ENCODE peak calls at places on chromosomes 3 and 15, in six cellular contexts. One of them, this sample, is unnamed.

GRCh38 chr15:58703610-58704009 is 45.9 kb downstream of the ADAM10 start:
- DNase-seq in AG10803: no peak
- DNase-seq in uterus: no peak
- DNase-seq in RWPE2: no peak
- DNase-seq in hepatocyte: no peak
- DNase-seq in upper lobe of left lung: no peak
- DNase-seq in this sample: no peak

GRCh38 chr15:84886984-84887299 is 2.5 kb downstream of the SLC28A1 start:
- DNase-seq in AG10803: no peak
- DNase-seq in uterus: no peak
- DNase-seq in RWPE2: no peak
- DNase-seq in hepatocyte: no peak
- DNase-seq in upper lobe of left lung: no peak
- DNase-seq in this sample: no peak

GRCh38 chr3:71723452-71724170 is 1.6 kb downstream of the EIF4E3 start:
- DNase-seq in AG10803: no peak
- DNase-seq in uterus: no peak
- DNase-seq in RWPE2: no peak
- DNase-seq in hepatocyte: no peak
- DNase-seq in upper lobe of left lung: no peak
- DNase-seq in this sample: no peak

GRCh38 chr3:171640520-171641412 is 169.5 kb downstream of the PLD1 start:
- DNase-seq in AG10803: peak; percentile 73
- DNase-seq in uterus: no peak
- DNase-seq in RWPE2: no peak
- DNase-seq in hepatocyte: peak; percentile 42
- DNase-seq in upper lobe of left lung: no peak
- DNase-seq in this sample: no peak

GRCh38 chr3:55795296-55795695 is 308.2 kb upstream of the WNT5A start:
- DNase-seq in AG10803: no peak
- DNase-seq in uterus: no peak
- DNase-seq in RWPE2: no peak
- DNase-seq in hepatocyte: peak; percentile 13
- DNase-seq in upper lobe of left lung: no peak
- DNase-seq in this sample: no peak

GRCh38 chr3:79247367-79248103 is 520.3 kb downstream of the ROBO1 start:
- DNase-seq in AG10803: peak; percentile 53
- DNase-seq in uterus: no peak
- DNase-seq in RWPE2: no peak
- DNase-seq in hepatocyte: peak; percentile 7
- DNase-seq in upper lobe of left lung: no peak
- DNase-seq in this sample: no peak

GRCh38 chr15:89247441-89247840 is 3.7 kb downstream of the FANCI start:
- DNase-seq in AG10803: no peak
- DNase-seq in uterus: no peak
- DNase-seq in RWPE2: no peak
- DNase-seq in hepatocyte: no peak
- DNase-seq in upper lobe of left lung: no peak
- DNase-seq in this sample: no peak

GRCh38 chr3:157094301-157094700 is 65.6 kb downstream of the CCNL1 start:
- DNase-seq in AG10803: no peak
- DNase-seq in uterus: no peak
- DNase-seq in RWPE2: no peak
- DNase-seq in hepatocyte: no peak
- DNase-seq in upper lobe of left lung: no peak
- DNase-seq in this sample: no peak

GRCh38 chr3:56700136-56700535 is 17.1 kb upstream of the TASOR start:
- DNase-seq in AG10803: no peak
- DNase-seq in uterus: no peak
- DNase-seq in RWPE2: no peak
- DNase-seq in hepatocyte: no peak
- DNase-seq in upper lobe of left lung: no peak
- DNase-seq in this sample: no peak

GRCh38 chr3:190562866-190563525 is 49.1 kb downstream of the IL1RAP start:
- DNase-seq in AG10803: peak; percentile 24
- DNase-seq in uterus: no peak
- DNase-seq in RWPE2: no peak
- DNase-seq in hepatocyte: no peak
- DNase-seq in upper lobe of left lung: no peak
- DNase-seq in this sample: no peak

GRCh38 chr3:13276438-13277129 is 143.5 kb downstream of the NUP210 start:
- DNase-seq in AG10803: no peak
- DNase-seq in uterus: no peak
- DNase-seq in RWPE2: peak; percentile 42
- DNase-seq in hepatocyte: no peak
- DNase-seq in upper lobe of left lung: no peak
- DNase-seq in this sample: no peak

GRCh38 chr15:69400850-69401249 is 13.3 kb upstream of the KIF23 start:
- DNase-seq in AG10803: no peak
- DNase-seq in uterus: no peak
- DNase-seq in RWPE2: no peak
- DNase-seq in hepatocyte: no peak
- DNase-seq in upper lobe of left lung: no peak
- DNase-seq in this sample: no peak

GRCh38 chr3:111924283-111924682 is 54.5 kb upstream of the ABHD10 start:
- DNase-seq in AG10803: no peak
- DNase-seq in uterus: peak; percentile 51
- DNase-seq in RWPE2: no peak
- DNase-seq in hepatocyte: no peak
- DNase-seq in upper lobe of left lung: peak; percentile 22
- DNase-seq in this sample: no peak

GRCh38 chr15:45386420-45386819 is 8.1 kb upstream of the GATM start:
- DNase-seq in AG10803: no peak
- DNase-seq in uterus: peak; percentile 24
- DNase-seq in RWPE2: no peak
- DNase-seq in hepatocyte: peak; percentile 33
- DNase-seq in upper lobe of left lung: no peak
- DNase-seq in this sample: no peak

GRCh38 chr3:194475978-194476377 is 10.8 kb downstream of the ATP13A3 start:
- DNase-seq in AG10803: no peak
- DNase-seq in uterus: no peak
- DNase-seq in RWPE2: no peak
- DNase-seq in hepatocyte: no peak
- DNase-seq in upper lobe of left lung: no peak
- DNase-seq in this sample: no peak

GRCh38 chr3:146086211-146086610 is 74.8 kb downstream of the PLOD2 start:
- DNase-seq in AG10803: no peak
- DNase-seq in uterus: no peak
- DNase-seq in RWPE2: no peak
- DNase-seq in hepatocyte: no peak
- DNase-seq in upper lobe of left lung: no peak
- DNase-seq in this sample: no peak

GRCh38 chr3:4531478-4532025 is 38.4 kb downstream of the ITPR1 start:
- DNase-seq in AG10803: no peak
- DNase-seq in uterus: no peak
- DNase-seq in RWPE2: no peak
- DNase-seq in hepatocyte: peak; percentile 46
- DNase-seq in upper lobe of left lung: peak; percentile 63
- DNase-seq in this sample: no peak

GRCh38 chr3:29468150-29468549 is 187.3 kb downstream of the RBMS3 start:
- DNase-seq in AG10803: no peak
- DNase-seq in uterus: no peak
- DNase-seq in RWPE2: no peak
- DNase-seq in hepatocyte: no peak
- DNase-seq in upper lobe of left lung: no peak
- DNase-seq in this sample: no peak

GRCh38 chr3:8482960-8483665 is 18.5 kb upstream of the LMCD1 start:
- DNase-seq in AG10803: peak; percentile 99
- DNase-seq in uterus: peak; percentile 71
- DNase-seq in RWPE2: peak; percentile 58
- DNase-seq in hepatocyte: peak; percentile 63
- DNase-seq in upper lobe of left lung: peak; percentile 44
- DNase-seq in this sample: no peak

GRCh38 chr3:10487988-10488633 is 17.3 kb downstream of the ATP2B2 start:
- DNase-seq in AG10803: no peak
- DNase-seq in uterus: no peak
- DNase-seq in RWPE2: no peak
- DNase-seq in hepatocyte: no peak
- DNase-seq in upper lobe of left lung: no peak
- DNase-seq in this sample: no peak

GRCh38 chr3:149658444-149659172 is 783 bp upstream of the WWTR1 start:
- DNase-seq in AG10803: peak; percentile 85
- DNase-seq in uterus: peak; percentile 86
- DNase-seq in RWPE2: peak; percentile 71
- DNase-seq in hepatocyte: peak; percentile 84
- DNase-seq in upper lobe of left lung: peak; percentile 86
- DNase-seq in this sample: no peak
- TF ChIP-seq CTCF in AG10803: peak; percentile 24
- TF ChIP-seq CTCF in uterus: peak; percentile 11
- TF ChIP-seq CTCF in RWPE2: peak; percentile 36
- TF ChIP-seq CTCF in hepatocyte: peak; percentile 37
- TF ChIP-seq CTCF in upper lobe of left lung: no peak
- TF ChIP-seq CTCF in this sample: peak; percentile 22

DNA sequence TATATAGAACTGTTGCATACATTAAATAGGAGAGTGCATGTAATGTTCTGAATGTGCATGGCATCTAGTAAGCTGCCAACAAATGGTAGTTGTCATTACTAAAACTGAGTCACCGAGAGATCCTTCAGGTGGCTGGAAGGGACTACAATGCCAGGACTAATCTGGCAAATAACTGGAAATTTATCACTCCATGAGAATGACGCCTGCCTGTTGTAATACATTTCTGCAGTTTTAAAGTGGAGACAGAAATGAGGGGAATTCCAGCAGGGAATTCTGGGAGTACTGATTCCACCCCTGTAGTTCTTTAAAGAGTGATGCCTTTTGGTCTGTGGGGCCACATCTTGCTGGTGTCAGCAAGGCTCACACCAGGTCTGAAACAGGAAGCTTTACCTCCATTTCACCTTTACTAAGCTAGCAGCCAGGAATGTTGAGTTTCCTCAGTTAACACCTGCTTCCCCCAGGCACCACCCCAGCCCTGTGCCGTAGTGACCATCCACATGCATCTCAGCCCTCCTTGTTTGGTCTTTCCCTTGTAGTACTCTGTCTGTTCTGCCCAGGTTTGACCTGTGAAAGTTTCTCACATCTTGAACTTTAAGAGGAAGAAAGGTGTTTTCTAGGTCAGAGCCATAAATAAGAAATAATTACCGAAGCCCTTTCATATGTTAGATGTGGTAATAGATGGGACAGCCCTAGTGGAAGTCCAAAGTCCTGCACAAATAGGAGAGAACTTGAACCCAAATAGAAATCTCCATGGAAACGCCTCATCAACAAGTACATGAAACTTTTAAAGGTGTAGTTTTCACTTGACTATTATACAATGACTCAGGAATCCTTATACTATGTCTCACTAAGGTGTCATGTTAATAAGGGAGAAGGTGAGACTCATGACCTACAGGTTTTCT is 56.7 kb upstream of the LMOD3 start:
- DNase-seq in AG10803: no peak
- DNase-seq in uterus: no peak
- DNase-seq in RWPE2: no peak
- DNase-seq in hepatocyte: peak; percentile 80
- DNase-seq in upper lobe of left lung: no peak
- DNase-seq in this sample: no peak
- TF ChIP-seq CTCF in AG10803: no peak
- TF ChIP-seq CTCF in uterus: no peak
- TF ChIP-seq CTCF in RWPE2: no peak
- TF ChIP-seq CTCF in hepatocyte: no peak
- TF ChIP-seq CTCF in upper lobe of left lung: no peak
- TF ChIP-seq CTCF in this sample: peak; percentile 18

GRCh38 chr3:127788436-127788835 is 33.9 kb downstream of the MGLL start:
- DNase-seq in AG10803: no peak
- DNase-seq in uterus: no peak
- DNase-seq in RWPE2: peak; percentile 31
- DNase-seq in hepatocyte: no peak
- DNase-seq in upper lobe of left lung: no peak
- DNase-seq in this sample: no peak
- TF ChIP-seq CTCF in AG10803: no peak
- TF ChIP-seq CTCF in uterus: no peak
- TF ChIP-seq CTCF in RWPE2: no peak
- TF ChIP-seq CTCF in hepatocyte: no peak
- TF ChIP-seq CTCF in upper lobe of left lung: no peak
- TF ChIP-seq CTCF in this sample: no peak

GRCh38 chr3:80770106-80771079 is 991.1 kb downstream of the GBE1 start:
- DNase-seq in AG10803: no peak
- DNase-seq in uterus: no peak
- DNase-seq in RWPE2: no peak
- DNase-seq in hepatocyte: no peak
- DNase-seq in upper lobe of left lung: no peak
- DNase-seq in this sample: no peak

GRCh38 chr3:80771085-80771484 is 990.4 kb downstream of the GBE1 start:
- DNase-seq in AG10803: no peak
- DNase-seq in uterus: no peak
- DNase-seq in RWPE2: no peak
- DNase-seq in hepatocyte: peak; percentile 12
- DNase-seq in upper lobe of left lung: no peak
- DNase-seq in this sample: no peak

GRCh38 chr3:80769683-80770082 is 991.8 kb downstream of the GBE1 start:
- DNase-seq in AG10803: no peak
- DNase-seq in uterus: no peak
- DNase-seq in RWPE2: no peak
- DNase-seq in hepatocyte: no peak
- DNase-seq in upper lobe of left lung: no peak
- DNase-seq in this sample: no peak

DNA sequence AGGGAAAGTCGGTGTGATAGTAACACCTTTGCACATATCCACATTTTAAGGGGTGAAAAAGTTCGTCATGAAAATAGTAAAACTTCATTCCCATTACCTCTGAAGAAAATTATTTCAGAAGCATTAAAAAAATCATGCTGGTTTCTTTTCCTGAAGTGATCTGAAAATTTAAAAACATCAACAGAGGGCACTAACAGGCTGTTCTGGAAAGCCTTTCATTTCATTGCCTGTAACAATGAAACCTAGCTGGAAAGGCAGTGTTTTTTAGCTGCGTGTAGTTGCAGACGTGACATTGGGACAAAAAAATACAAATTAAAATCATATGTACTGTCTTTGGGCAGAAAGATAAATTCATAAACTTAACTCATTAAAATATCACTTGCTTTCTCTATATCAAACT is 993.8 kb downstream of the GBE1 start:
- DNase-seq in AG10803: no peak
- DNase-seq in uterus: no peak
- DNase-seq in RWPE2: no peak
- DNase-seq in hepatocyte: no peak
- DNase-seq in upper lobe of left lung: no peak
- DNase-seq in this sample: no peak
- TF ChIP-seq CTCF in AG10803: no peak
- TF ChIP-seq CTCF in uterus: no peak
- TF ChIP-seq CTCF in RWPE2: peak; percentile 12
- TF ChIP-seq CTCF in hepatocyte: peak; percentile 33
- TF ChIP-seq CTCF in upper lobe of left lung: no peak
- TF ChIP-seq CTCF in this sample: no peak

DNA sequence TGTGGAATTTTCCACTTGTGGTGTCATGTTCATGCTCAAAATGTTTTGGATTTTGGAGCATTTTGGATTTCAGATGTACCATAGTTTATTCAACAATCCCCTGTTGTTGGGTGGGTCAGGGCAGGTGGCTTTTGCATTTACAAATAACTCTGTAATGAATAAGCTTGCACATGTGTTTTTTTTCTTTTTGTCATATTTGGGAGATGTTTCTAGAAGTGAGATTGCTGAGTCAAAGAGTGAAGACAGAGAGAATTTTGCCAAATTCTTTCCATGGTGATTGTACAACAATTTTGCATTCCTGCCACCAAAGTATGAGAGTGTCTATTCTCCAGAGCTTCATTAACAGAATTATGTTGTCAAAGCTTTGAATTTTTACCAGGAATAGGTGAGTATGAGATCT is 62.5 kb upstream of the ADPGK start:
- DNase-seq in AG10803: peak; percentile 60
- DNase-seq in uterus: no peak
- DNase-seq in RWPE2: no peak
- DNase-seq in hepatocyte: no peak
- DNase-seq in upper lobe of left lung: no peak
- DNase-seq in this sample: no peak
- TF ChIP-seq CTCF in AG10803: peak; percentile 25
- TF ChIP-seq CTCF in uterus: no peak
- TF ChIP-seq CTCF in RWPE2: no peak
- TF ChIP-seq CTCF in hepatocyte: no peak
- TF ChIP-seq CTCF in upper lobe of left lung: no peak
- TF ChIP-seq CTCF in this sample: no peak

This sample was measured in type B pancreatic cell.